ENCODE peak calls at places on chromosomes 16 and 17, in five cellular contexts. One of them, this sample, is unnamed.

GRCh38 chr16:86044881-86045600 is 146.1 kb downstream of the IRF8 start:
- DNase-seq in mucosa of descending colon: peak
- DNase-seq in AG09309: no peak
- DNase-seq in choroid plexus epithelial cell: no peak
- DNase-seq in progenitor cell of endocrine pancreas: no peak
- DNase-seq in this sample: no peak

GRCh38 chr16:12503201-12503600 is 300.5 kb downstream of the CPPED1 start:
- DNase-seq in progenitor cell of endocrine pancreas: no peak
- DNase-seq in mucosa of descending colon: no peak
- DNase-seq in AG09309: no peak
- DNase-seq in choroid plexus epithelial cell: no peak
- DNase-seq in this sample: no peak

GRCh38 chr16:49510676-49511305 is 137.2 kb downstream of the C16orf78 start:
- DNase-seq in choroid plexus epithelial cell: no peak
- DNase-seq in mucosa of descending colon: peak
- DNase-seq in progenitor cell of endocrine pancreas: no peak
- DNase-seq in AG09309: no peak
- DNase-seq in this sample: no peak

GRCh38 chr16:20774703-20775362 is 11.0 kb downstream of the ACSM3 start:
- DNase-seq in progenitor cell of endocrine pancreas: peak
- DNase-seq in choroid plexus epithelial cell: peak
- DNase-seq in mucosa of descending colon: peak
- DNase-seq in AG09309: no peak
- DNase-seq in this sample: peak

GRCh38 chr16:87918866-87919680 is 17.3 kb downstream of the CA5A start:
- DNase-seq in choroid plexus epithelial cell: no peak
- DNase-seq in AG09309: no peak
- DNase-seq in mucosa of descending colon: no peak
- DNase-seq in progenitor cell of endocrine pancreas: no peak
- DNase-seq in this sample: no peak

GRCh38 chr17:19546289-19547065 is 12.8 kb downstream of the SLC47A1 start:
- DNase-seq in mucosa of descending colon: no peak
- DNase-seq in progenitor cell of endocrine pancreas: no peak
- DNase-seq in AG09309: no peak
- DNase-seq in choroid plexus epithelial cell: no peak
- DNase-seq in this sample: no peak

GRCh38 chr17:41583137-41584127 is 3.3 kb downstream of the KRT14 start:
- DNase-seq in AG09309: no peak
- DNase-seq in choroid plexus epithelial cell: no peak
- DNase-seq in progenitor cell of endocrine pancreas: no peak
- DNase-seq in mucosa of descending colon: peak
- DNase-seq in this sample: no peak

GRCh38 chr16:1713933-1714332 is 7.9 kb downstream of the MAPK8IP3 start:
- DNase-seq in mucosa of descending colon: no peak
- DNase-seq in choroid plexus epithelial cell: no peak
- DNase-seq in AG09309: no peak
- DNase-seq in progenitor cell of endocrine pancreas: no peak
- DNase-seq in this sample: no peak

GRCh38 chr16:87263418-87264052 is 53.7 kb downstream of the C16orf95 start:
- DNase-seq in mucosa of descending colon: no peak
- DNase-seq in progenitor cell of endocrine pancreas: no peak
- DNase-seq in AG09309: no peak
- DNase-seq in choroid plexus epithelial cell: no peak
- DNase-seq in this sample: no peak

GRCh38 chr17:34673516-34673915 is 94.1 kb downstream of the TMEM132E start:
- DNase-seq in choroid plexus epithelial cell: no peak
- DNase-seq in progenitor cell of endocrine pancreas: no peak
- DNase-seq in mucosa of descending colon: no peak
- DNase-seq in AG09309: no peak
- DNase-seq in this sample: no peak

GRCh38 chr16:53915452-53916160 is 211.7 kb downstream of the FTO start:
- DNase-seq in AG09309: no peak
- DNase-seq in choroid plexus epithelial cell: no peak
- DNase-seq in mucosa of descending colon: no peak
- DNase-seq in progenitor cell of endocrine pancreas: no peak
- DNase-seq in this sample: peak

GRCh38 chr17:61729690-61730268 is 133.5 kb downstream of the BRIP1 start:
- DNase-seq in progenitor cell of endocrine pancreas: no peak
- DNase-seq in AG09309: no peak
- DNase-seq in choroid plexus epithelial cell: no peak
- DNase-seq in mucosa of descending colon: no peak
- DNase-seq in this sample: no peak

GRCh38 chr17:8865385-8865784 is 2.1 kb downstream of the PIK3R6 start:
- DNase-seq in AG09309: no peak
- DNase-seq in progenitor cell of endocrine pancreas: no peak
- DNase-seq in choroid plexus epithelial cell: no peak
- DNase-seq in mucosa of descending colon: no peak
- DNase-seq in this sample: no peak

GRCh38 chr16:81293909-81294802 is 20.6 kb upstream of the GAN start:
- DNase-seq in progenitor cell of endocrine pancreas: no peak
- DNase-seq in mucosa of descending colon: no peak
- DNase-seq in choroid plexus epithelial cell: peak
- DNase-seq in AG09309: peak
- DNase-seq in this sample: peak

GRCh38 chr17:38352245-38353083 is 820 bp downstream of the SOCS7 start:
- DNase-seq in choroid plexus epithelial cell: peak
- DNase-seq in AG09309: no peak
- DNase-seq in mucosa of descending colon: no peak
- DNase-seq in progenitor cell of endocrine pancreas: no peak
- DNase-seq in this sample: peak

GRCh38 chr16:86038923-86039310 is 140.0 kb downstream of the IRF8 start:
- DNase-seq in choroid plexus epithelial cell: no peak
- DNase-seq in progenitor cell of endocrine pancreas: no peak
- DNase-seq in mucosa of descending colon: no peak
- DNase-seq in AG09309: no peak
- DNase-seq in this sample: no peak

GRCh38 chr16:53881371-53881770 is 177.4 kb downstream of the FTO start:
- DNase-seq in choroid plexus epithelial cell: peak
- DNase-seq in progenitor cell of endocrine pancreas: no peak
- DNase-seq in mucosa of descending colon: no peak
- DNase-seq in AG09309: peak
- DNase-seq in this sample: peak

GRCh38 chr16:57616241-57616640 is 12.2 kb upstream of the ADGRG1 start:
- DNase-seq in progenitor cell of endocrine pancreas: no peak
- DNase-seq in choroid plexus epithelial cell: no peak
- DNase-seq in mucosa of descending colon: no peak
- DNase-seq in AG09309: no peak
- DNase-seq in this sample: no peak

GRCh38 chr17:4101127-4101798 is 41.6 kb downstream of the ZZEF1 start:
- DNase-seq in AG09309: no peak
- DNase-seq in progenitor cell of endocrine pancreas: no peak
- DNase-seq in mucosa of descending colon: no peak
- DNase-seq in choroid plexus epithelial cell: peak
- DNase-seq in this sample: peak

GRCh38 chr17:3660311-3660891 is 8.0 kb downstream of the TAX1BP3 start:
- DNase-seq in choroid plexus epithelial cell: no peak
- DNase-seq in AG09309: no peak
- DNase-seq in mucosa of descending colon: no peak
- DNase-seq in progenitor cell of endocrine pancreas: no peak
- DNase-seq in this sample: no peak

GRCh38 chr17:1646199-1646875 is 805 bp upstream of the SCARF1 start:
- DNase-seq in AG09309: no peak
- DNase-seq in progenitor cell of endocrine pancreas: no peak
- DNase-seq in choroid plexus epithelial cell: no peak
- DNase-seq in mucosa of descending colon: peak
- DNase-seq in this sample: no peak

GRCh38 chr17:600576-601301 is 113.9 kb downstream of the VPS53 start:
- DNase-seq in AG09309: no peak
- DNase-seq in mucosa of descending colon: no peak
- DNase-seq in choroid plexus epithelial cell: peak
- DNase-seq in progenitor cell of endocrine pancreas: no peak
- DNase-seq in this sample: peak

GRCh38 chr16:27826893-27827289 is 236.6 kb downstream of the GSG1L start:
- DNase-seq in choroid plexus epithelial cell: no peak
- DNase-seq in AG09309: no peak
- DNase-seq in progenitor cell of endocrine pancreas: no peak
- DNase-seq in mucosa of descending colon: no peak
- DNase-seq in this sample: no peak

GRCh38 chr16:55678061-55678935 is 22.5 kb downstream of the SLC6A2 start:
- DNase-seq in progenitor cell of endocrine pancreas: no peak
- DNase-seq in AG09309: no peak
- DNase-seq in choroid plexus epithelial cell: no peak
- DNase-seq in mucosa of descending colon: no peak
- DNase-seq in this sample: no peak

GRCh38 chr17:57109393-57110151 is 24.5 kb downstream of the AKAP1 start:
- DNase-seq in AG09309: no peak
- DNase-seq in mucosa of descending colon: peak
- DNase-seq in choroid plexus epithelial cell: peak
- DNase-seq in progenitor cell of endocrine pancreas: no peak
- DNase-seq in this sample: no peak

GRCh38 chr16:12754824-12755543 is 48.7 kb downstream of the CPPED1 start:
- DNase-seq in mucosa of descending colon: no peak
- DNase-seq in AG09309: peak
- DNase-seq in choroid plexus epithelial cell: peak
- DNase-seq in progenitor cell of endocrine pancreas: no peak
- DNase-seq in this sample: no peak

GRCh38 chr16:80167657-80168056 is 373.1 kb upstream of the DYNLRB2 start:
- DNase-seq in choroid plexus epithelial cell: no peak
- DNase-seq in AG09309: no peak
- DNase-seq in mucosa of descending colon: no peak
- DNase-seq in progenitor cell of endocrine pancreas: no peak
- DNase-seq in this sample: no peak

GRCh38 chr17:2940352-2940751 is 123.1 kb downstream of the OR1D5 start:
- DNase-seq in progenitor cell of endocrine pancreas: no peak
- DNase-seq in choroid plexus epithelial cell: no peak
- DNase-seq in mucosa of descending colon: no peak
- DNase-seq in AG09309: no peak
- DNase-seq in this sample: no peak

GRCh38 chr16:86865866-86866675 is 287.7 kb downstream of the FOXL1 start:
- DNase-seq in choroid plexus epithelial cell: no peak
- DNase-seq in mucosa of descending colon: no peak
- DNase-seq in progenitor cell of endocrine pancreas: no peak
- DNase-seq in AG09309: no peak
- DNase-seq in this sample: no peak

GRCh38 chr17:40598928-40599627 is 33.8 kb upstream of the CCR7 start:
- DNase-seq in mucosa of descending colon: no peak
- DNase-seq in choroid plexus epithelial cell: peak
- DNase-seq in progenitor cell of endocrine pancreas: no peak
- DNase-seq in AG09309: no peak
- DNase-seq in this sample: no peak

DNA sequence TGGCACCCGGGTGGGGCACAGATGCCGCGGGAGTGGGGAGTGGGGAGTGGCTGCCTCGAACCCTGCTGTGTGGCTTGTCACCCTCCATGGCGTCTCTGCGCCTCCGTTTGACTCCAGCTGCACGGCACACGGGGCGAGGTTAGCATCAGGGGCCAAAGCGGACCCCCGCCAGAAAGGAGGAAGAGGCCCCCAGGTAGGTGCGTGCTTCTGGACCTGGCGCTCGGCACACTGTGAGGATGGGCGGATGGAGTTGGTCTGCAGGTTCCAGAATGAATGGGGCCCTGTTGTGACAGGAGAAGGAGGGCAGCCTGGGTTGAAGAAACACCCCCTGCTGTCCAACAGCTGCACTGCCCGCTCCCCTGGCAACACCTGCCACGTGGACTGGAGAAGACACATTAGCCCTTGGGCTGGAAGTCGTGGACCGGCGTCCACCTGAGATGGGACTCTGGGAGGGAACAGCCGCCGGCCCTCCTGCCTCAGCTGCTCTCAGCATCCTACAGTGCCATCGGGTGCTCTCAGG is 9.4 kb upstream of the FASN start:
- DNase-seq in progenitor cell of endocrine pancreas: no peak
- DNase-seq in choroid plexus epithelial cell: peak
- DNase-seq in mucosa of descending colon: peak
- DNase-seq in AG09309: no peak
- DNase-seq in this sample: no peak
- TF ChIP-seq CTCF in progenitor cell of endocrine pancreas: peak
- TF ChIP-seq CTCF in choroid plexus epithelial cell: peak
- TF ChIP-seq CTCF in mucosa of descending colon: no peak
- TF ChIP-seq CTCF in AG09309: peak
- TF ChIP-seq CTCF in this sample: peak

DNA sequence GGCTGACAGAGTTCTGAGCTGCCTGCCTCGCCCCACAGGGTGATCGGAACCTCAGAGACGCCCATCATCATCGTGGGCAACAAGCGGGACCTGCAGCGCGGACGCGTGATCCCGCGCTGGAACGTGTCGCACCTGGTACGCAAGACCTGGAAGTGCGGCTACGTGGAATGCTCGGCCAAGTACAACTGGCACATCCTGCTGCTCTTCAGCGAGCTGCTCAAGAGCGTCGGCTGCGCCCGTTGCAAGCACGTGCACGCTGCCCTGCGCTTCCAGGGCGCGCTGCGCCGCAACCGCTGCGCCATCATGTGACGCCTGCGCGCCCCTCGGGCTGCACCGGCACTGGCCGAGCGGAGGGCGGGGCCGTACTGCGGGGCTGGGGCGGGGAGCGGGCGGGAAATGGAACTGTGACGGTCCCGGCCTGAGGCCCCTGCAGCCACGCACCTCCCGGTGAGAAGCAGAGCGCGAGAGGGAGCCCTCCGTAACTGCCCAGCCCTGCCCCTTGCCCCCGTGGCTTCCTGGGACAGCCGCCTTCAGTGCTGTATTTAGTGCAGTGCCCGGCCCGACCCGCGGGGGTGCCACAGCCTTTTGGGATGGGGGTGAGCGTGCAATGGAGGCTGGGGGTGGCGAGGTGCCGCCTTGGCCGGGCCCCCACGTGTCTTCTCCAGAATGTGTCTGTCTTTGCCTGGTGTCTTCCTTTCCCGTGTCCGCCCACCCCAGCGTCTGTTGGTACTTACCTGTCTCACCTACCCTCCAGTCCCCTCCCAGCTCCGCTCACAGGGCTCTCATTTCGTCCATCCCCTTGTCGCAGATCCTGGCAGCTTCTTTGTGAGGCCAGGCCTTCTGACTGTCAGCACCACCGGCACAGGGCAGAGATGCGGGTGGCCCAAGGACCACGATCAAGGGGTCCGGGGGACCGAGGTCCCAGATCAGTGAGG is 9.8 kb downstream of the RASL10B start:
- DNase-seq in choroid plexus epithelial cell: no peak
- DNase-seq in progenitor cell of endocrine pancreas: no peak
- DNase-seq in mucosa of descending colon: no peak
- DNase-seq in AG09309: no peak
- DNase-seq in this sample: no peak
- TF ChIP-seq CTCF in choroid plexus epithelial cell: no peak
- TF ChIP-seq CTCF in progenitor cell of endocrine pancreas: peak
- TF ChIP-seq CTCF in mucosa of descending colon: no peak
- TF ChIP-seq CTCF in AG09309: no peak
- TF ChIP-seq CTCF in this sample: no peak

DNA sequence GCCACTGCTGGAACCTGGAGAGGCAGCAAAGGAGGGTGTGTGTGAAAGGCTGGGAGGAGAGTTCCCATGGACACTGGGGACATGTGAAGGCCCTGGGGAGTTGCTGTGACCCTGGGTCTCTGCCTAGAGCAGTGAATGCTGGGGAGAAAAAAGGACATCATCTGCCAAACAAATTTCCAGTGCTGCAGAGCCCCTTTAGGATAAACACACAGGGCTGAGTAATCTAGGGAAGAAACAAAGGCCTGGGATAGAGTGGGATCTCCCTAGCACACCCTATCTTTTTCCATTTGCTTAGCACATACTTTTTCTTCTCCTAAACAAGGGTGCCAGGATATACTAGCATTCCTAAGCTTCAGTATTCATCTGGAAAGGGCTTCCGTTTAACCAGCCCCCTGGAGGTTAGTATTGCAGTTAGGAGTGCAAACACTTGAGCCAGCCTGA is 3.3 kb upstream of the HIGD1B start:
- DNase-seq in choroid plexus epithelial cell: peak
- DNase-seq in progenitor cell of endocrine pancreas: no peak
- DNase-seq in mucosa of descending colon: no peak
- DNase-seq in AG09309: no peak
- DNase-seq in this sample: peak
- TF ChIP-seq CTCF in choroid plexus epithelial cell: peak
- TF ChIP-seq CTCF in progenitor cell of endocrine pancreas: no peak
- TF ChIP-seq CTCF in mucosa of descending colon: no peak
- TF ChIP-seq CTCF in AG09309: peak
- TF ChIP-seq CTCF in this sample: no peak

GRCh38 chr16:47928008-47928407 is 227.8 kb downstream of the ABCC12 start:
- DNase-seq in mucosa of descending colon: no peak
- DNase-seq in choroid plexus epithelial cell: no peak
- DNase-seq in progenitor cell of endocrine pancreas: no peak
- DNase-seq in AG09309: no peak
- DNase-seq in this sample: no peak
- TF ChIP-seq CTCF in mucosa of descending colon: no peak
- TF ChIP-seq CTCF in choroid plexus epithelial cell: no peak
- TF ChIP-seq CTCF in progenitor cell of endocrine pancreas: no peak
- TF ChIP-seq CTCF in AG09309: no peak
- TF ChIP-seq CTCF in this sample: no peak